ENCODE peak calls at places on chromosomes 4 and X, in ten cellular contexts. I is activated CD4-positive, alpha-beta T cell treated with anti-CD3 and anti-CD28 coated beads for 48 hours; K is GM04504; N is tibial artery; U is non-pigmented ciliary epithelial cell; W is T-helper 22 cell; P is GM04503; Y is EL; A is IMR-90; E is GM06990. Q is an unnamed sample.

GRCh38 chr4:173827707-173828106 is 297.7 kb upstream of the HAND2 start:
- DNase-seq in I (no peak), K (no peak), N (no peak), U (no peak), W (no peak), P (no peak), Y (peak; percentile 0), A (no peak), E (no peak), Q (no peak)

GRCh38 chr4:15344041-15344440 is 83.8 kb upstream of the C1QTNF7 start:
- DNase-seq in I (no peak), K (peak; percentile 64), N (no peak), U (peak; percentile 47), W (no peak), P (peak; percentile 68), Y (peak; percentile 70), A (peak; percentile 96), E (no peak), Q (no peak)

GRCh38 chr4:137156054-137156453 is 376.2 kb downstream of the PCDH18 start:
- DNase-seq in I (no peak), K (peak; percentile 77), N (no peak), U (peak; percentile 63), W (no peak), P (peak; percentile 93), Y (peak; percentile 72), A (peak; percentile 69), E (no peak), Q (no peak)

GRCh38 chrX:10922158-10922557 is 189.0 kb upstream of the HCCS start:
- DNase-seq in I (no peak), K (peak; percentile 50), N (no peak), U (peak; percentile 60), W (no peak), P (peak; percentile 70), Y (peak; percentile 88), A (peak; percentile 86), E (no peak), Q (no peak)

GRCh38 chr4:81504685-81505598 is 33.2 kb upstream of the RASGEF1B start:
- DNase-seq in I (peak; percentile 78), K (no peak), N (peak; percentile 84), U (no peak), W (peak; percentile 48), P (no peak), Y (no peak), A (no peak), E (peak; percentile 20), Q (peak; percentile 45)

GRCh38 chr4:17765514-17766286 is 15.7 kb downstream of the FAM184B start:
- DNase-seq in I (no peak), K (no peak), N (no peak), U (no peak), W (no peak), P (no peak), Y (no peak), A (no peak), E (no peak), Q (no peak)

GRCh38 chr4:38964942-38965775 is 67.0 kb downstream of the TMEM156 start:
- DNase-seq in I (no peak), K (no peak), N (no peak), U (no peak), W (no peak), P (no peak), Y (no peak), A (no peak), E (no peak), Q (no peak)

GRCh38 chr4:71634364-71634763 is 149.5 kb downstream of the GC start:
- DNase-seq in I (no peak), K (no peak), N (no peak), U (no peak), W (no peak), P (no peak), Y (no peak), A (no peak), E (no peak), Q (no peak)

GRCh38 chrX:79366888-79367749 is at the start of gene ITM2A:
- DNase-seq in I (peak; percentile 66), K (no peak), N (peak; percentile 27), U (no peak), W (peak; percentile 46), P (no peak), Y (no peak), A (no peak), E (peak; percentile 61), Q (peak; percentile 52)

GRCh38 chr4:78625073-78625472 is 73.5 kb downstream of the ANXA3 start:
- DNase-seq in I (no peak), K (no peak), N (no peak), U (no peak), W (no peak), P (no peak), Y (no peak), A (no peak), E (no peak), Q (no peak)

GRCh38 chr4:173417833-173418232 is 18.9 kb upstream of the SCRG1 start:
- DNase-seq in I (no peak), K (no peak), N (no peak), U (no peak), W (no peak), P (no peak), Y (no peak), A (no peak), E (no peak), Q (no peak)

GRCh38 chr4:3293410-3294391 is 880 bp downstream of the RGS12 start:
- DNase-seq in I (peak; percentile 19), K (no peak), N (no peak), U (no peak), W (no peak), P (no peak), Y (no peak), A (no peak), E (no peak), Q (no peak)